ENCODE peak calls at places on chromosomes 1 and 21, in seven cellular contexts. E is germinal center; Y is CD4-positive, CD25-positive, alpha-beta regulatory T cell; U is hepatocyte; G is stimulated activated CD8-positive, alpha-beta memory T cell treated with anti-CD3 and anti-CD28 coated beads, Interleukin-4, amount 100 ng/mL, for 1 hour; B is astrocyte of the hippocampus; L is RWPE1. N is an unnamed sample.
A peak's percentile ranks its signal among the peaks of the same experiment; 100 is the strongest.

GRCh38 chr21:38646213-38646837 is 148.0 kb upstream of the ERG start:
- DNase-seq in L (peak; percentile 90), G (no peak), Y (no peak), U (no peak), E (no peak), B (peak; percentile 30), N (no peak)

GRCh38 chr1:214637722-214638473 is 34.9 kb downstream of the CENPF start:
- DNase-seq in Y (peak; percentile 72), U (peak; percentile 56), G (no peak), B (peak; percentile 61), E (peak; percentile 14), L (peak; percentile 30), N (no peak)

GRCh38 chr21:28111151-28111619 is 881.5 kb downstream of the LTN1 start:
- DNase-seq in E (no peak), G (no peak), Y (no peak), L (no peak), B (peak; percentile 64), U (peak; percentile 76), N (no peak)

GRCh38 chr1:58982259-58982998 is 198.6 kb upstream of the JUN start:
- DNase-seq in Y (no peak), B (no peak), L (no peak), E (no peak), G (no peak), U (peak; percentile 28), N (peak; percentile 90)

GRCh38 chr1:109502368-109502851 is 7.1 kb downstream of the AMIGO1 start:
- DNase-seq in E (no peak), B (no peak), G (no peak), U (no peak), Y (peak; percentile 80), L (no peak), N (no peak)

GRCh38 chr1:236457775-236458174 is 63.7 kb downstream of the EDARADD start:
- DNase-seq in Y (peak; percentile 9), B (no peak), L (no peak), G (no peak), U (no peak), E (no peak), N (no peak)

GRCh38 chr1:36638268-36638667 is 155.6 kb upstream of the CSF3R start:
- DNase-seq in E (no peak), B (peak; percentile 13), G (no peak), L (no peak), U (no peak), Y (no peak), N (no peak)

GRCh38 chr1:212688338-212689047 is 11.1 kb downstream of the BATF3 start:
- DNase-seq in E (no peak), G (no peak), L (no peak), U (peak; percentile 27), Y (no peak), B (no peak), N (no peak)

GRCh38 chr1:56409112-56409691 is 170.2 kb downstream of the PLPP3 start:
- DNase-seq in B (no peak), Y (peak; percentile 1), L (peak; percentile 36), E (peak; percentile 46), U (no peak), G (no peak), N (peak; percentile 79)

GRCh38 chr21:41753001-41753725 is 13.7 kb downstream of the RIPK4 start:
- DNase-seq in E (no peak), B (no peak), Y (no peak), L (no peak), G (no peak), U (no peak), N (no peak)

GRCh38 chr1:94757931-94758330 is 62.2 kb upstream of the SLC44A3 start:
- DNase-seq in Y (no peak), B (no peak), G (no peak), L (no peak), E (no peak), U (no peak), N (no peak)

GRCh38 chr1:116855220-116855619 is 54.5 kb upstream of the PTGFRN start:
- DNase-seq in B (peak; percentile 67), U (peak; percentile 36), G (no peak), L (no peak), E (no peak), Y (no peak), N (no peak)

GRCh38 chr1:30327370-30328099 is 395.9 kb downstream of the MATN1 start:
- DNase-seq in B (no peak), Y (no peak), G (no peak), L (no peak), U (no peak), E (no peak), N (no peak)

GRCh38 chr1:206839857-206840256 is 25.6 kb upstream of the IL20 start:
- DNase-seq in Y (no peak), U (peak; percentile 56), B (peak; percentile 42), G (no peak), E (no peak), L (peak; percentile 66), N (no peak)

GRCh38 chr1:247373721-247374141 is 42.1 kb upstream of the ZNF496 start:
- DNase-seq in U (peak; percentile 64), E (peak; percentile 34), B (peak; percentile 55), L (peak; percentile 23), Y (peak; percentile 55), G (peak; percentile 26), N (no peak)

N was measured in left lobe of liver.